ENCODE peak calls at places on chromosomes 6 and 20, in five cellular contexts. W is MM.1S; N is cardiac fibroblast; Z is stimulated activated CD4-positive, alpha-beta T cell treated with anti-CD3 and anti-CD28 coated beads, Interleukin-12 subunit alpha, Interleukin-12 subunit beta, amount 100 ng/mL, for 4 hours; P is kidney glomerular epithelial cell. E is an unnamed sample.

GRCh38 chr6:79558099-79558498 is 20.9 kb upstream of the LCA5 start:
- DNase-seq in W (no peak), N (no peak), Z (no peak), P (no peak), E (peak; percentile 75)

GRCh38 chr6:3456794-3457709 is at the start of gene SLC22A23:
- DNase-seq in W (peak; percentile 74), N (peak; percentile 22), Z (peak; percentile 80), P (peak; percentile 54), E (peak; percentile 95)

GRCh38 chr6:108714012-108714773 is 134.0 kb upstream of the ARMC2 start:
- DNase-seq in W (no peak), N (peak; percentile 83), Z (no peak), P (peak; percentile 10), E (no peak)

GRCh38 chr20:55977723-55978481 is 27.4 kb downstream of the CBLN4 start:
- DNase-seq in W (no peak), N (no peak), Z (no peak), P (no peak), E (peak; percentile 6)

GRCh38 chr6:25968769-25969168 is 6.2 kb downstream of the TRIM38 start:
- DNase-seq in W (no peak), N (peak; percentile 33), Z (no peak), P (no peak), E (no peak)

GRCh38 chr6:5499644-5500306 is 238.5 kb downstream of the FARS2 start:
- DNase-seq in W (no peak), N (peak; percentile 77), Z (no peak), P (no peak), E (no peak)

GRCh38 chr20:24935140-24935539 is 13.9 kb upstream of the CST7 start:
- DNase-seq in W (no peak), N (no peak), Z (no peak), P (no peak), E (no peak)

GRCh38 chr20:48986899-48987298 is 59.2 kb upstream of the CSE1L start:
- DNase-seq in W (no peak), N (peak; percentile 6), Z (no peak), P (no peak), E (peak; percentile 44)

GRCh38 chr6:21264288-21264818 is 329.2 kb upstream of the SOX4 start:
- DNase-seq in W (no peak), N (no peak), Z (no peak), P (no peak), E (peak; percentile 93)

GRCh38 chr20:14634666-14635065 is 297.3 kb upstream of the FLRT3 start:
- DNase-seq in W (no peak), N (no peak), Z (no peak), P (no peak), E (peak; percentile 96)

GRCh38 chr6:128519132-128519930 is 1.1 kb downstream of the PTPRK start:
- DNase-seq in W (peak; percentile 76), N (peak; percentile 63), Z (peak; percentile 32), P (peak; percentile 42), E (peak; percentile 93)

GRCh38 chr6:17885079-17885478 is 102.4 kb downstream of the KIF13A start:
- DNase-seq in W (peak; percentile 15), N (no peak), Z (no peak), P (no peak), E (no peak)

GRCh38 chr20:52048365-52048764 is 143.2 kb downstream of the ZFP64 start:
- DNase-seq in W (no peak), N (no peak), Z (no peak), P (no peak), E (peak; percentile 63)

E was measured in NCI-H69.